ENCODE peak calls at places on chromosomes 6 and 20, in seven cellular contexts. R is HepG2, U is K562, T is HCT116, A is H1, X is SK-N-SH, H is GM12878. Q is an unnamed sample. For H3K36me3, the result is how much of the 10 kb centered on the place peaks cover.

GRCh38 chr6:169723991-169724553 is at the start of gene PHF10:
- DNase-seq in R (no peak), U (peak), T (no peak), A (no peak), X (peak), H (no peak), Q (no peak)

GRCh38 chr20:19915111-19915798 is 101.9 kb upstream of the NAA20 start:
- DNase-seq in R (no peak), U (no peak), T (no peak), A (no peak), X (no peak), H (no peak), Q (no peak)

GRCh38 chr6:149028767-149029405 is 282.1 kb downstream of the UST start:
- DNase-seq in R (peak), U (peak), T (peak), A (no peak), X (peak), H (peak), Q (peak)

GRCh38 chr20:49281059-49281912 is 3.4 kb upstream of the ZNFX1 start:
- DNase-seq in R (peak), U (peak), T (no peak), A (no peak), X (no peak), H (no peak), Q (no peak)

GRCh38 chr6:169724554-169725269 is 412 bp upstream of the PHF10 start:
- DNase-seq in R (peak), U (peak), T (no peak), A (no peak), X (peak), H (no peak), Q (no peak)

GRCh38 chr6:147063469-147064031 is 140.7 kb upstream of the STXBP5 start:
- DNase-seq in R (peak), U (no peak), T (peak), A (no peak), X (no peak), H (no peak), Q (no peak)

GRCh38 chr6:4124361-4124760 is 11.0 kb downstream of the ECI2 start:
- DNase-seq in R (no peak), U (peak), T (no peak), A (no peak), X (no peak), H (no peak), Q (no peak)

GRCh38 chr6:34146021-34146782 is at the start of gene GRM4:
- DNase-seq in R (no peak), U (no peak), T (no peak), A (no peak), X (no peak), H (no peak), Q (no peak)

GRCh38 chr6:135180458-135181332 is at the start of gene MYB:
- DNase-seq in R (no peak), U (peak), T (no peak), A (no peak), X (peak), H (no peak), Q (no peak)

GRCh38 chr20:62929051-62929538 is 2.8 kb upstream of the DIDO1 start:
- DNase-seq in R (peak), U (peak), T (no peak), A (no peak), X (no peak), H (no peak), Q (no peak)

GRCh38 chr20:11844691-11845090 is 73.0 kb upstream of the BTBD3 start:
- DNase-seq in R (no peak), U (no peak), T (no peak), A (no peak), X (peak), H (no peak), Q (no peak)

GRCh38 chr20:20060234-20060998 is 8.1 kb downstream of the CFAP61 start:
- DNase-seq in R (no peak), U (no peak), T (no peak), A (no peak), X (no peak), H (no peak), Q (no peak)

GRCh38 chr6:4647414-4648365 is 128.5 kb upstream of the CDYL start:
- DNase-seq in R (peak), U (peak), T (peak), A (peak), X (peak), H (no peak), Q (peak)

GRCh38 chr6:107655245-107655644 is 165.3 kb downstream of the SOBP start:
- DNase-seq in R (no peak), U (peak), T (no peak), A (no peak), X (peak), H (no peak), Q (no peak)

GRCh38 chr20:9966966-9967365 is 67.8 kb upstream of the ANKEF1 start:
- DNase-seq in R (peak), U (peak), T (no peak), A (no peak), X (peak), H (no peak), Q (no peak)

GRCh38 chr20:59307270-59307669 is 6.9 kb downstream of the EDN3 start:
- DNase-seq in R (no peak), U (no peak), T (no peak), A (no peak), X (no peak), H (no peak), Q (no peak)

GRCh38 chr20:40868568-40869223 is 159.9 kb upstream of the TOP1 start:
- DNase-seq in R (no peak), U (no peak), T (no peak), A (no peak), X (no peak), H (no peak), Q (no peak)

DNA sequence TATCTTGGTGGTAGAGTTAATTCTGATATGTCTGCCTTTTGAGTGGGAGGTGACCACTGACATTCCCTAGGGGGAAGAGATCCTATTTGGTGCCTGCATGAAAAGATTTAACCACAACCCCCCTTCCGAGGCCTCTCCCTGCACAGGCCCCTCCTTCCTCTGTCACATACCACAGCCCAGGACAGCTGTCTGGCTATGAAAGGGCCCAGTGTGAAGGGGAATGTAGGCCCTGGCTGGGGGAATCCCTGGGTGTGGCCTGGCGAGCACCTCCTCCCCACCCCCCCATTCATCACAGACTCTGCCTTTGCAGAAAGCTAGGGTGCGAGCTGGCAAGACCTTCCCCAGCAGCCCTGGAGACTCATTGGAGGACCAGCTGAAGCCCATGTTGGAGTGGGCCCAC is 27.4 kb upstream of the MAPRE1 start:
- DNase-seq in R (peak), U (no peak), T (no peak), A (no peak), X (no peak), H (peak), Q (no peak)
- H3K36me3 ChIP-seq in R (under half), U (half or more), T (half or more), A (half or more), X (under half), H (under half), Q (under half)

GRCh38 chr6:7156666-7157278 is 49.0 kb downstream of the RREB1 start:
- DNase-seq in R (no peak), U (no peak), T (no peak), A (no peak), X (no peak), H (no peak), Q (no peak)

GRCh38 chr6:7153807-7154206 is 46.0 kb downstream of the RREB1 start:
- DNase-seq in R (no peak), U (peak), T (no peak), A (no peak), X (no peak), H (no peak), Q (no peak)

GRCh38 chr6:7152467-7152866 is 44.7 kb downstream of the RREB1 start:
- DNase-seq in R (no peak), U (peak), T (no peak), A (no peak), X (no peak), H (no peak), Q (no peak)

GRCh38 chr6:7155871-7156579 is 48.3 kb downstream of the RREB1 start:
- DNase-seq in R (no peak), U (peak), T (no peak), A (no peak), X (no peak), H (peak), Q (no peak)

DNA sequence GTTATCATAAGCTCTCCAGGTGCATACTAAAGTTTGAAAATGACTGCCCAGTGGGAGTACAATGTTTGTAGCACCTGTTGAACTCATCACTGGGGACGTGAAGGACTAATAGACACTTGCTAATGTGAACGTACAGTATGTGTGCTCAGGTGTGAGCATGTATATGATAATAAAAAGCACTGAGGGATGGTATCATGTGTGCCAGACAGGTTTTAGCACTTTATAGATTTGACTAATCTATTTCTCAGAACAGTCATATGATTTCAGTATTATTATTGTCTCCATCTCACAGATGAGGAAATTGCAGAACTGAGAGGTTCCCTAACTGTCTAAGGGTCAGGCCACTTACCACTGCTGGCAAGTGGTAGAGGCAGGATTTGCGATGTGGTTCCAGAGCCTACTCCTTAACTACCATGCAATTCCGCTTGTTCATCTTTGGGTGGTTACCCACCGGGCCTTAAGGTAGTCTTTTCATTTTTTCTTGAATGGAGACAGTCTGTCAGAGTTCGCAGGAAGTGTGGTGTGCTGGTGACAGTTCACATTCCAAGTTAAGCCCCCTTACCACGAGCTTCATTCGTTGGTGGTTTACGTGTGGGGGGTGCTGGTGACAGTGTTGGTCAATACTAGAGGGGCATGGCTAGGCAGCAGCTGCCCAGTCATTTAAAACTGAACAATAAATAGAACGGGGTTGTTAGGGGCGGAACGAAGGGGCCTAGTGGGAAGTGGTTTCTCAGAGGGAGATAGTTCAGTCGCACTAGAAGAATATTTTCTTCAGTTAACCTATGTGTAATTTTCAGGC is 46.8 kb downstream of the RREB1 start:
- DNase-seq in R (no peak), U (no peak), T (no peak), A (no peak), X (no peak), H (peak), Q (no peak)
- TF ChIP-seq SIN3A in R (no peak), U (no peak), T (no peak), A (no peak), X (no peak), H (peak), Q (no peak)

GRCh38 chr6:42653851-42654250 is 68.5 kb downstream of the PRPH2 start:
- DNase-seq in R (no peak), U (no peak), T (no peak), A (no peak), X (no peak), H (no peak), Q (no peak)
- H3K36me3 ChIP-seq in R (half or more), U (half or more), T (under half), A (under half), X (half or more), H (under half), Q (under half)

DNA sequence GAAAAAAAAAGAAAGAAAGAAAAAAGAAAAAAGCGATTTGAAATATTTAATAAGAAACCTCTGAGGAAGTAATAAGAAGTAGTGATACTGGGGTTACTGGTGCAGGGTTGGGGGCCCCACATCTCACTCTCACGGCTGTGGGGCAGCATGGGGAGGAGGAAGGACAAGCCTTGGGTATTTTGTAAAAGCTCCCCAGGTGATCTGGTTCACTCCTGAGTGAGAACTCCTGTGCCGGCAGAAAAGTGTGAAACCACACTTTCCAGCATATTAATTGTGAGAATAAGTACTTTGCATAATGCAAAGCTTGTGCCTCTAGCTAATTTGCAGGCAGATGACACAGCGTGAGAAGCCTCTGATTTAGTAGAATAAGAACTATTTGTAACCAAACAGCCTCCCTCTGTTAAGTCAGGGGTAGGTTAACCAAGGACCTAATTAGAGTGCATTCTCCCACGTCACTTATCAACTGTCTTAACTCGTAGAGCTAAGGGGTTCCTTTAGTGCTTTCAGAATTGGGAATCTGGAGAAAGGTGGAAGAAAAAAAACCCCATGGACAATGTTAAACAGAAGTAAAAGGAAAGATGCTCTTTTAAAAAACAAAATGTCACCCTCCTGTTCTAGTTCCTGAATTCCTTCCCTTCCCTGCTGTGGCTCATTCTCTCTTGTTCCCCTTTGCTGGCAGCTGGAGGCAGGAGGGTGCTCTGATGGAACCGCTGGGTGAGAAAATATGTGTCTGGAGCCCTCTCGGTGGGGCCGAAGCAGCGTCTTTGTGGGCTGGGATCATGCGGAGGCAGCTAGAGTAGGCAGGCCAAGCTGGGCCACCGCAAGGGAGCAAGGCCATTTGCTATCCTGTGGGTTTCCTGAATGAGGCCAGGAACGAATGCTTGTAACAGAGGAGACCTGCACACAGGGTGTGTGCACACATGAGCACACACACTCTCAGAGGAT is 108.7 kb downstream of the FYN start:
- DNase-seq in R (no peak), U (no peak), T (no peak), A (no peak), X (no peak), H (peak), Q (no peak)
- TF ChIP-seq SIN3A in R (no peak), U (no peak), T (no peak), A (no peak), X (no peak), H (no peak), Q (no peak)

DNA sequence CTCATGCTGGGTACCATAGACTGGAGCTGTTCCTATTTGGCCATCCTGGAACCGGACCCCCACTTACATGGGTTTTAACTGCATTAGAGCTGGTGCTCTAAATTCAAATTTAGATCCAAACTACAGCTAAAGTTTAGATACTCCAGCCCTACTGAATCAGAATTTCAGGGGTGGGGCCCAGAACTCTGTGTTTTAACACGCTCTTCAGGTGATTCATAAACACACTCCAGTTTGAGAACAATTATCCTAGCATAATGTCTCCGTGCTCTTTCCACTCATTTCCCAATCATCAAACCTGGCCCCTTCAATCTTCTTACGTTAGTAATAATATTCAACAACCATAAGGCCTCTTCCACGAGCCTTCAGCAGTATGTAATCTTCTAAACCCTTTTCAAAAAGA is 15.3 kb downstream of the TRPC4AP start:
- DNase-seq in R (no peak), U (no peak), T (no peak), A (no peak), X (no peak), H (no peak), Q (no peak)
- H3K36me3 ChIP-seq in R (under half), U (under half), T (under half), A (under half), X (under half), H (under half), Q (under half)

GRCh38 chr20:51322164-51322707 is 220.3 kb downstream of the NFATC2 start:
- DNase-seq in R (no peak), U (no peak), T (no peak), A (no peak), X (no peak), H (no peak), Q (no peak)

GRCh38 chr20:51321343-51322163 is 221.0 kb downstream of the NFATC2 start:
- DNase-seq in R (no peak), U (no peak), T (no peak), A (no peak), X (no peak), H (no peak), Q (no peak)

GRCh38 chr20:51327251-51327841 is 215.2 kb downstream of the NFATC2 start:
- DNase-seq in R (no peak), U (no peak), T (no peak), A (no peak), X (no peak), H (no peak), Q (no peak)

GRCh38 chr20:51329845-51330244 is 212.7 kb downstream of the NFATC2 start:
- DNase-seq in R (no peak), U (no peak), T (no peak), A (no peak), X (no peak), H (no peak), Q (no peak)

DNA sequence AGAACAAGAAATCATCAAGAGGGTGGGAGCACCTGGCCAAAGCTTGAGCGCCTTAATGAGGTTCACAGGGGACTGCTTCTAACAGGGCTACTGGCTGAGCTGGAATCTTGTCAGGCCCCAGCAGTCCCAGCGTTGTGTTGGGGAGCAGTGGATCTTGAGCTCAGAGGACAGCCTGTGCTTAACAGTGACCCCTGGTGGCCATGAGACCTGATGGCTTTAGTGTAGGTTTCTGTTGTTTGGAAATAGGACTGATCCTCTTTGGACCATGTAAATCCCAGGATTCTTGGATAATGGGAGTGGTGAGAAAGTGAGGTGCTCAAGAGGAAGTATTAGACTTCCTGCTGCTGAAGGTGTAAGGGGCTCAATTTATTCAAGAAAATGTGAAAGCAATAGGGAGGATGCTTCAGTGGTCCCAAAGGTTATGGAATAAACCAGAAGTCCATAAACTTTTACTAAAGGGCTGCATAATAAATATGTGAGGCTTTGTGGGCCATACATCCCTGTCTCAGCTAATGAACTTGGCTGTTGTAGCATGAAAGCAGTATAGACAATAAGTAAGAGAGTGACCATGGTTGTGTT is 216.2 kb downstream of the NFATC2 start:
- DNase-seq in R (peak), U (peak), T (peak), A (no peak), X (peak), H (no peak), Q (no peak)
- TF ChIP-seq SIN3A in R (no peak), U (no peak), T (no peak), A (no peak), X (no peak), H (no peak), Q (no peak)

GRCh38 chr20:13286052-13286451 is 65.0 kb downstream of the ISM1 start:
- DNase-seq in R (no peak), U (no peak), T (no peak), A (no peak), X (no peak), H (no peak), Q (no peak)
- H3K36me3 ChIP-seq in R (under half), U (under half), T (under half), A (under half), X (under half), H (under half), Q (under half)

GRCh38 chr6:37303091-37303620 is 45.2 kb upstream of the TMEM217 start:
- DNase-seq in R (no peak), U (no peak), T (no peak), A (no peak), X (no peak), H (no peak), Q (no peak)

GRCh38 chr6:37304766-37305165 is 46.8 kb upstream of the TMEM217 start:
- DNase-seq in R (no peak), U (no peak), T (no peak), A (no peak), X (no peak), H (no peak), Q (no peak)

GRCh38 chr6:37302086-37302686 is 44.2 kb upstream of the TMEM217 start:
- DNase-seq in R (no peak), U (peak), T (no peak), A (no peak), X (no peak), H (no peak), Q (no peak)

GRCh38 chr6:37306026-37306425 is 47.8 kb upstream of the RNF8 start:
- DNase-seq in R (no peak), U (no peak), T (no peak), A (no peak), X (no peak), H (no peak), Q (no peak)

DNA sequence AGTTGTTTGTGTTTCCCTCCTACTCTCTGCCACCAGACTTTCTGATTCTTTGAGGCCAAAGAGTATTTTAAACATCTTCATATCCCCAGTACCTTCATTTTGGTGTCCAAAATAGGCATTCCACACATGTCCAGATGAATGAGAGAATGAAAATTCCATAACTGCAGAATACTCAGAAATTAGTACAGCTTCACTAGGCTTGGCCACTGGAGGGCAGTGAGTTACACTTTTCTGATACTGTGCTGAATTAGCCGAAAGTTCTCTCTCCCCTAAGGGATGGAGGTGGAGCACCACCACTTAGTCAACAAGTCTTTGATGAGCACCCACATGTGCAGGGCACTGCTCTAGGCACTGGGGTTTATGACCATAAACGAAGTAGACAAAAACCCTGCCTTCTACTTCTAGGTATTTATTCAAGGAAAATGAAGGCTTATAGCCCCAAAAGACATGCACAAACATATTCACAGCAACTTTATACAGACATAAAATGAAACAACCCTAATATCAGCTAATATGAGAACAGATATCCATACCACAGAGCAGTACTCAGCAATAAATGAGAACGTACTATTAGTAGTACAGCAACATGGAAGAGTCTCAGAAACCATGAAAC is 46.1 kb upstream of the TMEM217 start:
- DNase-seq in R (peak), U (peak), T (peak), A (no peak), X (peak), H (no peak), Q (no peak)
- TF ChIP-seq SIN3A in R (no peak), U (no peak), T (no peak), A (no peak), X (no peak), H (no peak), Q (no peak)